ENCODE peak calls at places on chromosomes 12 and 14, in six cellular contexts. One of them, this sample, is unnamed.
A peak's percentile ranks its signal among the peaks of the same experiment; 100 is the strongest.

GRCh38 chr12:57103856-57104255 is 7.3 kb downstream of the STAT6 start:
- DNase-seq in M059J: peak; percentile 46
- DNase-seq in pancreas: no peak
- DNase-seq in AG08395: no peak
- DNase-seq in upper lobe of left lung: no peak
- DNase-seq in NCI-H1930: no peak
- DNase-seq in this sample: no peak

GRCh38 chr12:6266431-6267006 is 44.0 kb upstream of the PLEKHG6 start:
- DNase-seq in M059J: peak; percentile 25
- DNase-seq in pancreas: no peak
- DNase-seq in NCI-H1930: no peak
- DNase-seq in upper lobe of left lung: peak; percentile 90
- DNase-seq in AG08395: no peak
- DNase-seq in this sample: peak; percentile 23

GRCh38 chr14:99564256-99564902 is 39.6 kb downstream of the CCDC85C start:
- DNase-seq in AG08395: no peak
- DNase-seq in pancreas: peak; percentile 57
- DNase-seq in M059J: peak; percentile 69
- DNase-seq in NCI-H1930: peak; percentile 12
- DNase-seq in upper lobe of left lung: peak; percentile 46
- DNase-seq in this sample: peak; percentile 84

GRCh38 chr12:108099778-108100177 is 29.3 kb upstream of the WSCD2 start:
- DNase-seq in AG08395: no peak
- DNase-seq in NCI-H1930: no peak
- DNase-seq in upper lobe of left lung: no peak
- DNase-seq in pancreas: no peak
- DNase-seq in M059J: no peak
- DNase-seq in this sample: no peak

GRCh38 chr14:101112351-101113107 is 209.0 kb upstream of the RTL1 start:
- DNase-seq in NCI-H1930: no peak
- DNase-seq in pancreas: no peak
- DNase-seq in upper lobe of left lung: peak; percentile 14
- DNase-seq in AG08395: no peak
- DNase-seq in M059J: no peak
- DNase-seq in this sample: no peak

GRCh38 chr12:80702889-80703605 is 4.4 kb upstream of the MYF6 start:
- DNase-seq in M059J: peak; percentile 80
- DNase-seq in pancreas: no peak
- DNase-seq in upper lobe of left lung: no peak
- DNase-seq in AG08395: peak; percentile 56
- DNase-seq in NCI-H1930: no peak
- DNase-seq in this sample: peak; percentile 79

GRCh38 chr14:104925214-104925899 is 678 bp downstream of the PLD4 start:
- DNase-seq in upper lobe of left lung: no peak
- DNase-seq in pancreas: no peak
- DNase-seq in AG08395: no peak
- DNase-seq in M059J: no peak
- DNase-seq in NCI-H1930: no peak
- DNase-seq in this sample: no peak

GRCh38 chr12:85405781-85406522 is 125.9 kb downstream of the ALX1 start:
- DNase-seq in NCI-H1930: no peak
- DNase-seq in upper lobe of left lung: no peak
- DNase-seq in AG08395: peak; percentile 18
- DNase-seq in M059J: peak; percentile 0
- DNase-seq in pancreas: no peak
- DNase-seq in this sample: peak; percentile 49

GRCh38 chr12:105748806-105749600 is 389.8 kb downstream of the NUAK1 start:
- DNase-seq in AG08395: peak; percentile 34
- DNase-seq in NCI-H1930: no peak
- DNase-seq in pancreas: no peak
- DNase-seq in upper lobe of left lung: no peak
- DNase-seq in M059J: no peak
- DNase-seq in this sample: peak; percentile 75

GRCh38 chr12:116287850-116288301 is 10.4 kb upstream of the MED13L start:
- DNase-seq in NCI-H1930: no peak
- DNase-seq in AG08395: no peak
- DNase-seq in M059J: peak; percentile 32
- DNase-seq in pancreas: no peak
- DNase-seq in upper lobe of left lung: no peak
- DNase-seq in this sample: peak; percentile 29

This sample was measured in EH.